ENCODE peak calls at places on chromosomes 4 and X, in nine cellular contexts. One of them, this sample, is unnamed. For H3K36me3, the result is how much of the 10 kb centered on the place peaks cover.

GRCh38 chrX:154444001-154444754 is at the start of gene FAM50A:
- DNase-seq in cardiac muscle cell: peak
- DNase-seq in A673: peak
- DNase-seq in neural progenitor cell: peak
- DNase-seq in heart right ventricle: peak
- DNase-seq in lower lobe of right lung: peak
- DNase-seq in CD8-positive, alpha-beta T cell: peak
- DNase-seq in uterus: peak
- DNase-seq in K562: peak
- DNase-seq in this sample: peak

GRCh38 chr4:42352049-42352448 is 45.2 kb upstream of the SHISA3 start:
- DNase-seq in A673: no peak
- DNase-seq in CD8-positive, alpha-beta T cell: no peak
- DNase-seq in uterus: no peak
- DNase-seq in neural progenitor cell: no peak
- DNase-seq in cardiac muscle cell: no peak
- DNase-seq in lower lobe of right lung: no peak
- DNase-seq in K562: no peak
- DNase-seq in heart right ventricle: no peak
- DNase-seq in this sample: no peak

GRCh38 chr4:151356510-151356909 is 31.1 kb upstream of the SH3D19 start:
- DNase-seq in CD8-positive, alpha-beta T cell: no peak
- DNase-seq in A673: peak
- DNase-seq in heart right ventricle: no peak
- DNase-seq in uterus: no peak
- DNase-seq in K562: no peak
- DNase-seq in neural progenitor cell: no peak
- DNase-seq in cardiac muscle cell: no peak
- DNase-seq in lower lobe of right lung: no peak
- DNase-seq in this sample: no peak

GRCh38 chrX:11792461-11793421 is 34.7 kb downstream of the MSL3 start:
- DNase-seq in neural progenitor cell: no peak
- DNase-seq in CD8-positive, alpha-beta T cell: peak
- DNase-seq in heart right ventricle: no peak
- DNase-seq in cardiac muscle cell: no peak
- DNase-seq in K562: no peak
- DNase-seq in A673: no peak
- DNase-seq in uterus: no peak
- DNase-seq in lower lobe of right lung: peak
- DNase-seq in this sample: no peak

GRCh38 chr4:160928482-160928881 is 1235.3 kb downstream of the FSTL5 start:
- DNase-seq in neural progenitor cell: no peak
- DNase-seq in CD8-positive, alpha-beta T cell: no peak
- DNase-seq in heart right ventricle: no peak
- DNase-seq in A673: no peak
- DNase-seq in cardiac muscle cell: peak
- DNase-seq in K562: no peak
- DNase-seq in uterus: no peak
- DNase-seq in lower lobe of right lung: no peak
- DNase-seq in this sample: no peak

GRCh38 chrX:31543565-31544125 is 471.8 kb upstream of the FTHL17 start:
- DNase-seq in A673: no peak
- DNase-seq in K562: peak
- DNase-seq in heart right ventricle: no peak
- DNase-seq in neural progenitor cell: no peak
- DNase-seq in CD8-positive, alpha-beta T cell: no peak
- DNase-seq in cardiac muscle cell: no peak
- DNase-seq in uterus: no peak
- DNase-seq in lower lobe of right lung: no peak
- DNase-seq in this sample: no peak

GRCh38 chrX:43728002-43728401 is 71.9 kb downstream of the MAOA start:
- DNase-seq in cardiac muscle cell: no peak
- DNase-seq in uterus: no peak
- DNase-seq in lower lobe of right lung: no peak
- DNase-seq in heart right ventricle: no peak
- DNase-seq in neural progenitor cell: no peak
- DNase-seq in A673: no peak
- DNase-seq in CD8-positive, alpha-beta T cell: no peak
- DNase-seq in K562: no peak
- DNase-seq in this sample: no peak

GRCh38 chr4:142548491-142548890 is 297.6 kb downstream of the INPP4B start:
- DNase-seq in neural progenitor cell: no peak
- DNase-seq in heart right ventricle: no peak
- DNase-seq in lower lobe of right lung: no peak
- DNase-seq in K562: no peak
- DNase-seq in A673: no peak
- DNase-seq in cardiac muscle cell: no peak
- DNase-seq in CD8-positive, alpha-beta T cell: no peak
- DNase-seq in uterus: no peak
- DNase-seq in this sample: no peak

GRCh38 chrX:134733595-134733994 is 75.3 kb upstream of the PLAC1 start:
- DNase-seq in neural progenitor cell: no peak
- DNase-seq in cardiac muscle cell: peak
- DNase-seq in A673: no peak
- DNase-seq in CD8-positive, alpha-beta T cell: no peak
- DNase-seq in lower lobe of right lung: no peak
- DNase-seq in heart right ventricle: no peak
- DNase-seq in K562: no peak
- DNase-seq in uterus: no peak
- DNase-seq in this sample: no peak

GRCh38 chr4:128468485-128468989 is 180.9 kb upstream of the PGRMC2 start:
- DNase-seq in lower lobe of right lung: no peak
- DNase-seq in neural progenitor cell: no peak
- DNase-seq in heart right ventricle: no peak
- DNase-seq in uterus: peak
- DNase-seq in K562: peak
- DNase-seq in CD8-positive, alpha-beta T cell: no peak
- DNase-seq in A673: peak
- DNase-seq in cardiac muscle cell: no peak
- DNase-seq in this sample: no peak

GRCh38 chr4:109913842-109914241 is 1.2 kb downstream of the EGF start:
- DNase-seq in K562: no peak
- DNase-seq in A673: no peak
- DNase-seq in CD8-positive, alpha-beta T cell: no peak
- DNase-seq in neural progenitor cell: no peak
- DNase-seq in uterus: no peak
- DNase-seq in heart right ventricle: no peak
- DNase-seq in lower lobe of right lung: no peak
- DNase-seq in cardiac muscle cell: no peak
- DNase-seq in this sample: peak

GRCh38 chr4:180437601-180438000 is 1805.6 kb upstream of the TENM3 start:
- DNase-seq in lower lobe of right lung: no peak
- DNase-seq in heart right ventricle: no peak
- DNase-seq in CD8-positive, alpha-beta T cell: no peak
- DNase-seq in K562: no peak
- DNase-seq in uterus: no peak
- DNase-seq in cardiac muscle cell: no peak
- DNase-seq in A673: no peak
- DNase-seq in neural progenitor cell: no peak
- DNase-seq in this sample: peak

GRCh38 chr4:147994076-147994475 is 262.2 kb downstream of the ARHGAP10 start:
- DNase-seq in CD8-positive, alpha-beta T cell: no peak
- DNase-seq in neural progenitor cell: no peak
- DNase-seq in lower lobe of right lung: no peak
- DNase-seq in A673: peak
- DNase-seq in cardiac muscle cell: no peak
- DNase-seq in uterus: no peak
- DNase-seq in heart right ventricle: no peak
- DNase-seq in K562: no peak
- DNase-seq in this sample: peak

GRCh38 chrX:56745019-56745418 is 16.0 kb downstream of the NBDY start:
- DNase-seq in lower lobe of right lung: no peak
- DNase-seq in uterus: no peak
- DNase-seq in neural progenitor cell: no peak
- DNase-seq in K562: no peak
- DNase-seq in cardiac muscle cell: no peak
- DNase-seq in heart right ventricle: no peak
- DNase-seq in A673: peak
- DNase-seq in CD8-positive, alpha-beta T cell: no peak
- DNase-seq in this sample: no peak

GRCh38 chr4:185344743-185345538 is 50.8 kb downstream of the LRP2BP start:
- DNase-seq in heart right ventricle: no peak
- DNase-seq in uterus: no peak
- DNase-seq in A673: no peak
- DNase-seq in lower lobe of right lung: no peak
- DNase-seq in neural progenitor cell: no peak
- DNase-seq in cardiac muscle cell: no peak
- DNase-seq in CD8-positive, alpha-beta T cell: no peak
- DNase-seq in K562: no peak
- DNase-seq in this sample: no peak

DNA sequence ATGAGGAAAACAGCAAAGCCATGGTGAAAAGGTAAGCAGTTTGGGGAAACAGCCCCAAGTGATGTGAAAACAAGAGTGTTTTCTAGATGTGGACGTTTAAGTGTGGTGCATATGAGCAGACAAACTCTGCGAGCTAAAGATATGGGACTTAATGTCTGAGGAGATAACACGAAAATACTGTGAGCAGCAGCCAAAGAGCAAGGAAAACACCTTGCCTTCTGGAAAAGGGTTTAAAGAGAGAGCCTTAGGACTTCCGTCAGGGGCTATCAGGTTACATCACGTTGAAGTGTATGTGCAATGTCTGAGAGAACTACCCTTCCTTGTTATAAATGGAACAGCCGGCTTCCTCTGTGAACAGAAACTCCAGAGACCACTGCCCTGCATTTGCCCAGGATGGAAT is 54.2 kb downstream of the LEF1 start:
- DNase-seq in uterus: no peak
- DNase-seq in heart right ventricle: no peak
- DNase-seq in K562: peak
- DNase-seq in CD8-positive, alpha-beta T cell: no peak
- DNase-seq in lower lobe of right lung: no peak
- DNase-seq in A673: no peak
- DNase-seq in cardiac muscle cell: peak
- DNase-seq in neural progenitor cell: peak
- DNase-seq in this sample: peak
- H3K36me3 ChIP-seq in uterus: under half
- H3K36me3 ChIP-seq in heart right ventricle: under half
- H3K36me3 ChIP-seq in K562: under half
- H3K36me3 ChIP-seq in CD8-positive, alpha-beta T cell: under half
- H3K36me3 ChIP-seq in lower lobe of right lung: under half
- H3K36me3 ChIP-seq in A673: under half
- H3K36me3 ChIP-seq in cardiac muscle cell: under half
- H3K36me3 ChIP-seq in neural progenitor cell: under half
- H3K36me3 ChIP-seq in this sample: under half

GRCh38 chr4:20431422-20432014 is 179.8 kb downstream of the SLIT2 start:
- DNase-seq in neural progenitor cell: peak
- DNase-seq in cardiac muscle cell: no peak
- DNase-seq in A673: peak
- DNase-seq in heart right ventricle: no peak
- DNase-seq in lower lobe of right lung: no peak
- DNase-seq in K562: peak
- DNase-seq in CD8-positive, alpha-beta T cell: no peak
- DNase-seq in uterus: peak
- DNase-seq in this sample: no peak
- H3K4me3 ChIP-seq in neural progenitor cell: peak
- H3K4me3 ChIP-seq in cardiac muscle cell: no peak
- H3K4me3 ChIP-seq in A673: peak
- H3K4me3 ChIP-seq in heart right ventricle: no peak
- H3K4me3 ChIP-seq in lower lobe of right lung: no peak
- H3K4me3 ChIP-seq in K562: no peak
- H3K4me3 ChIP-seq in CD8-positive, alpha-beta T cell: no peak
- H3K4me3 ChIP-seq in uterus: peak
- H3K4me3 ChIP-seq in this sample: no peak

GRCh38 chr4:95640337-95640736 is 91.6 kb upstream of the UNC5C start:
- DNase-seq in neural progenitor cell: no peak
- DNase-seq in cardiac muscle cell: peak
- DNase-seq in K562: no peak
- DNase-seq in CD8-positive, alpha-beta T cell: no peak
- DNase-seq in lower lobe of right lung: no peak
- DNase-seq in heart right ventricle: no peak
- DNase-seq in A673: peak
- DNase-seq in uterus: no peak
- DNase-seq in this sample: no peak

GRCh38 chr4:95643627-95644026 is 94.9 kb upstream of the UNC5C start:
- DNase-seq in cardiac muscle cell: no peak
- DNase-seq in uterus: no peak
- DNase-seq in neural progenitor cell: no peak
- DNase-seq in CD8-positive, alpha-beta T cell: no peak
- DNase-seq in A673: no peak
- DNase-seq in heart right ventricle: no peak
- DNase-seq in K562: no peak
- DNase-seq in lower lobe of right lung: no peak
- DNase-seq in this sample: peak

GRCh38 chr4:95644417-95644816 is 95.6 kb upstream of the UNC5C start:
- DNase-seq in neural progenitor cell: no peak
- DNase-seq in K562: no peak
- DNase-seq in A673: no peak
- DNase-seq in CD8-positive, alpha-beta T cell: no peak
- DNase-seq in cardiac muscle cell: no peak
- DNase-seq in uterus: no peak
- DNase-seq in lower lobe of right lung: no peak
- DNase-seq in heart right ventricle: no peak
- DNase-seq in this sample: no peak

GRCh38 chr4:95638920-95639501 is 90.2 kb upstream of the UNC5C start:
- DNase-seq in uterus: no peak
- DNase-seq in A673: no peak
- DNase-seq in cardiac muscle cell: no peak
- DNase-seq in lower lobe of right lung: no peak
- DNase-seq in neural progenitor cell: no peak
- DNase-seq in CD8-positive, alpha-beta T cell: no peak
- DNase-seq in K562: no peak
- DNase-seq in heart right ventricle: no peak
- DNase-seq in this sample: no peak

GRCh38 chr4:95641571-95641970 is 92.8 kb upstream of the UNC5C start:
- DNase-seq in K562: no peak
- DNase-seq in heart right ventricle: no peak
- DNase-seq in cardiac muscle cell: peak
- DNase-seq in CD8-positive, alpha-beta T cell: no peak
- DNase-seq in uterus: no peak
- DNase-seq in neural progenitor cell: no peak
- DNase-seq in A673: no peak
- DNase-seq in lower lobe of right lung: no peak
- DNase-seq in this sample: no peak
- H3K27ac ChIP-seq in K562: no peak
- H3K27ac ChIP-seq in heart right ventricle: no peak
- H3K27ac ChIP-seq in cardiac muscle cell: no peak
- H3K27ac ChIP-seq in CD8-positive, alpha-beta T cell: no peak
- H3K27ac ChIP-seq in uterus: no peak
- H3K27ac ChIP-seq in neural progenitor cell: no peak
- H3K27ac ChIP-seq in A673: no peak
- H3K27ac ChIP-seq in lower lobe of right lung: no peak
- H3K27ac ChIP-seq in this sample: no peak

GRCh38 chrX:13360146-13360545 is 40.3 kb upstream of the ATXN3L start:
- DNase-seq in K562: no peak
- DNase-seq in heart right ventricle: peak
- DNase-seq in A673: no peak
- DNase-seq in lower lobe of right lung: no peak
- DNase-seq in uterus: no peak
- DNase-seq in neural progenitor cell: no peak
- DNase-seq in CD8-positive, alpha-beta T cell: no peak
- DNase-seq in cardiac muscle cell: no peak
- DNase-seq in this sample: peak

DNA sequence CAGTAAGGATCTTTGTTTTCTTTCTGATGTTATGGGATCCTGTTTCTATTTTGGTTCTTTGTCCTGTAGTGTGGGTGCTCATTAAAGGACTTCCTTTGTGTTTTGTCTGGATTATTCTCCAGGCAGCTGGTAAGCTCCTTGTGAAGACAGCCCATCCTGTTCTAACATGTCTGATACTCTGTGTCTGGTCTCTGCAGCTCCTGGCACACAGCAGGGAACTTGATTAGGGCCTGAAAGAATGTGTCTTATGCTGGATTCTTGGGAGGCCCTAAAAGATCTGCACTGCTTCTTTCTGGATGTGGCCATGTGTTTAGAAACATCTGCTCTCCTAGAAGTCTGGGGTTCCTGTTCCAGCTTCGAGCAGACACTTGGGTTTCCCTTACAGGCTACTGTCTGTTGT is 38.1 kb upstream of the ATXN3L start:
- DNase-seq in heart right ventricle: no peak
- DNase-seq in CD8-positive, alpha-beta T cell: no peak
- DNase-seq in lower lobe of right lung: no peak
- DNase-seq in A673: peak
- DNase-seq in K562: no peak
- DNase-seq in cardiac muscle cell: no peak
- DNase-seq in neural progenitor cell: peak
- DNase-seq in uterus: no peak
- DNase-seq in this sample: peak
- H3K36me3 ChIP-seq in heart right ventricle: under half
- H3K36me3 ChIP-seq in CD8-positive, alpha-beta T cell: under half
- H3K36me3 ChIP-seq in lower lobe of right lung: under half
- H3K36me3 ChIP-seq in A673: under half
- H3K36me3 ChIP-seq in K562: under half
- H3K36me3 ChIP-seq in cardiac muscle cell: under half
- H3K36me3 ChIP-seq in neural progenitor cell: under half
- H3K36me3 ChIP-seq in uterus: under half
- H3K36me3 ChIP-seq in this sample: under half